ENCODE peak calls at places on chromosomes 12 and 14, in six cellular contexts. I is HCT116, Y is HepG2, L is GM12878, T is H1, X is K562. H is an unnamed sample.

GRCh38 chr14:68911594-68912227 is 67.4 kb downstream of the ACTN1 start:
- DNase-seq in X (peak; percentile 87), Y (peak; percentile 74), L (no peak), T (peak; percentile 91), I (peak; percentile 54), H (peak; percentile 59)

GRCh38 chr14:76467843-76468242 is 91.9 kb downstream of the ESRRB start:
- DNase-seq in L (no peak), I (no peak), X (no peak), Y (no peak), T (no peak), H (no peak)

GRCh38 chr12:108613548-108613947 is 15.7 kb upstream of the TMEM119 start:
- DNase-seq in X (no peak), Y (no peak), I (no peak), L (no peak), T (no peak), H (no peak)

GRCh38 chr12:79360269-79360668 is 330.5 kb downstream of the PAWR start:
- DNase-seq in I (no peak), T (no peak), Y (no peak), X (no peak), L (no peak), H (no peak)

GRCh38 chr14:33996450-33996849 is 45.6 kb upstream of the EGLN3 start:
- DNase-seq in X (no peak), T (no peak), Y (no peak), I (no peak), L (no peak), H (no peak)

GRCh38 chr12:5247144-5247543 is 184.8 kb upstream of the NTF3 start:
- DNase-seq in Y (no peak), X (no peak), T (no peak), I (no peak), L (no peak), H (no peak)

GRCh38 chr14:31926652-31927347 is 150.3 kb upstream of the ARHGAP5 start:
- DNase-seq in I (no peak), L (no peak), X (no peak), T (no peak), Y (peak; percentile 46), H (no peak)

GRCh38 chr12:47360771-47361388 is 281.1 kb upstream of the AMIGO2 start:
- DNase-seq in T (no peak), L (no peak), X (peak; percentile 44), I (no peak), Y (no peak), H (no peak)

GRCh38 chr14:72401632-72402428 is 469.6 kb downstream of the RGS6 start:
- DNase-seq in T (no peak), Y (no peak), I (no peak), L (no peak), X (no peak), H (no peak)

GRCh38 chr12:132178801-132179401 is 34.6 kb downstream of the NOC4L start:
- DNase-seq in T (no peak), Y (no peak), L (no peak), X (no peak), I (no peak), H (no peak)

GRCh38 chr14:104559769-104560585 is 19.6 kb upstream of the C14orf180 start:
- DNase-seq in X (no peak), T (no peak), L (no peak), Y (no peak), I (no peak), H (no peak)

GRCh38 chr14:33679461-33680225 is 271.2 kb downstream of the EGLN3 start:
- DNase-seq in T (no peak), I (no peak), L (no peak), Y (no peak), X (no peak), H (no peak)

GRCh38 chr12:80624986-80625530 is 82.4 kb upstream of the MYF6 start:
- DNase-seq in I (no peak), X (no peak), L (no peak), T (no peak), Y (no peak), H (no peak)

GRCh38 chr12:46071769-46072624 is 81.6 kb upstream of the SCAF11 start:
- DNase-seq in I (peak; percentile 58), L (peak; percentile 57), X (peak; percentile 62), T (peak; percentile 80), Y (peak; percentile 46), H (peak; percentile 54)

GRCh38 chr12:39354955-39355354 is 88.0 kb downstream of the KIF21A start:
- DNase-seq in L (no peak), I (no peak), Y (no peak), X (peak; percentile 17), T (no peak), H (no peak)

GRCh38 chr12:82383930-82384513 is 25.7 kb downstream of the METTL25 start:
- DNase-seq in T (no peak), Y (no peak), I (no peak), X (no peak), L (no peak), H (no peak)

GRCh38 chr12:102300824-102301461 is 103.3 kb upstream of the PMCH start:
- DNase-seq in X (peak; percentile 57), Y (peak; percentile 49), T (no peak), I (peak; percentile 53), L (peak; percentile 61), H (peak; percentile 56)

GRCh38 chr12:58584885-58585284 is 335.4 kb downstream of the LRIG3 start:
- DNase-seq in Y (no peak), I (no peak), T (no peak), X (no peak), L (no peak), H (no peak)
- TF ChIP-seq ZNF274 in Y (no peak), I (no peak), T (no peak), X (no peak), L (no peak), H (no peak)

GRCh38 chr12:3492868-3493224 is 1.8 kb downstream of the PRMT8 start:
- DNase-seq in I (no peak), X (no peak), L (no peak), Y (no peak), T (no peak), H (no peak)

GRCh38 chr12:3490848-3491382 is at the start of gene PRMT8:
- DNase-seq in L (no peak), X (no peak), Y (no peak), T (peak; percentile 76), I (no peak), H (no peak)

GRCh38 chr12:3496964-3497363 is 6.0 kb downstream of the PRMT8 start:
- DNase-seq in I (peak; percentile 16), X (no peak), L (no peak), T (no peak), Y (peak; percentile 12), H (no peak)

GRCh38 chr12:3491938-3492867 is 1.2 kb downstream of the PRMT8 start:
- DNase-seq in I (no peak), T (peak; percentile 86), X (peak; percentile 64), L (no peak), Y (peak; percentile 2), H (peak; percentile 96)

DNA sequence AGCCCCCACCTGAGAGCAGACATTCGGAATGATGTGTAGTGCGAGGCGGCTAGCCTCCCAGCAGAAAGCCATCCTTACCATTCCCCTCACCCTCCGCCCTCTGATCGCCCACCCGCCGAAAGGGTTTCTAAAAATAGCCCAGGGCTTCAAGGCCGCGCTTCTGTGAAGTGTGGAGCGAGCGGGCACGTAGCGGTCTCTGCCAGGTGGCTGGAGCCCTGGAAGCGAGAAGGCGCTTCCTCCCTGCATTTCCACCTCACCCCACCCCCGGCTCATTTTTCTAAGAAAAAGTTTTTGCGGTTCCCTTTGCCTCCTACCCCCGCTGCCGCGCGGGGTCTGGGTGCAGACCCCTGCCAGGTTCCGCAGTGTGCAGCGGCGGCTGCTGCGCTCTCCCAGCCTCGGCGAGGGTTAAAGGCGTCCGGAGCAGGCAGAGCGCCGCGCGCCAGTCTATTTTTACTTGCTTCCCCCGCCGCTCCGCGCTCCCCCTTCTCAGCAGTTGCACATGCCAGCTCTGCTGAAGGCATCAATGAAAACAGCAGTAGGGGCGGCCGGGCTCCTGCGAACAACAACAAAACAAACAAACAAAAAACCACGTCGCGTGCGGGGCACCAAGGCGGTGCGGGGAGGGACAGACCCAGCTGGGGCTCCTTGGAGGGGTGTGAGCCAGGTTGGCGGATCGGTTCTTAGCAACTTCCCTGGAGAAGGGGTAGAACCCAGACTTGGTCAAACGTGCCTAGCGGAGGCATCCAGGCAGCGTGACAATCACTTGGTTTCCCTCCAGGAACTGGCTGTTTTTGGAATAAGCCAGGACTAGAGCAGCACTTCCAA is 2.4 kb downstream of the PRMT8 start:
- DNase-seq in T (no peak), X (no peak), I (no peak), Y (no peak), L (no peak), H (no peak)
- H3K9ac ChIP-seq in T (no peak overlapping the region), X (no peak overlapping the region), I (no peak overlapping the region), Y (no peak overlapping the region), L (no peak overlapping the region), H (peak overlapping the region; percentile 45)

GRCh38 chr12:122545855-122546254 is 18.8 kb downstream of the KNTC1 start:
- DNase-seq in T (no peak), L (no peak), Y (no peak), I (no peak), X (no peak), H (no peak)
- TF ChIP-seq ZNF274 in T (no peak), L (no peak), Y (no peak), I (no peak), X (no peak), H (no peak)

DNA sequence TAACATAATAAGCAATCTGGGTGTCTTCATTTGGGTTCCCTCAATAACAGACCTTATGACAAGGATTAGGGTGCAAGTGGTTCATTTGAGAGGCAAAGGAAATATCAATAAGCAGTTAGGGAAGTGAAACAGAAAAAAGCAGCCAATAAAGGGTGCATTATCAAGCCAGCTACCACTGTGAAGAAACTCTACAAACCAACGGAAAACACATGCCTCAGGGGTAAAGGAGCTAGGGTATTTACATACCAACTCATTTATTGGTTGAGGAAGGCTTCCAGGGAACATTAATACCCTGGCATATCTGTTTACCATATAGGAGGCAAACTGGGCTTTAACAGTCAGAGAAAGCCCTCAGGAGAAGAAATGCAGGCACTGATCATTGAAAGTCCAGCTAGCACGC is 22.7 kb upstream of the IFNG-AS1 start:
- DNase-seq in I (no peak), T (no peak), Y (no peak), L (no peak), X (no peak), H (no peak)
- H3K9ac ChIP-seq in I (no peak overlapping the region), T (no peak overlapping the region), Y (no peak overlapping the region), L (no peak overlapping the region), X (no peak overlapping the region), H (no peak overlapping the region)

DNA sequence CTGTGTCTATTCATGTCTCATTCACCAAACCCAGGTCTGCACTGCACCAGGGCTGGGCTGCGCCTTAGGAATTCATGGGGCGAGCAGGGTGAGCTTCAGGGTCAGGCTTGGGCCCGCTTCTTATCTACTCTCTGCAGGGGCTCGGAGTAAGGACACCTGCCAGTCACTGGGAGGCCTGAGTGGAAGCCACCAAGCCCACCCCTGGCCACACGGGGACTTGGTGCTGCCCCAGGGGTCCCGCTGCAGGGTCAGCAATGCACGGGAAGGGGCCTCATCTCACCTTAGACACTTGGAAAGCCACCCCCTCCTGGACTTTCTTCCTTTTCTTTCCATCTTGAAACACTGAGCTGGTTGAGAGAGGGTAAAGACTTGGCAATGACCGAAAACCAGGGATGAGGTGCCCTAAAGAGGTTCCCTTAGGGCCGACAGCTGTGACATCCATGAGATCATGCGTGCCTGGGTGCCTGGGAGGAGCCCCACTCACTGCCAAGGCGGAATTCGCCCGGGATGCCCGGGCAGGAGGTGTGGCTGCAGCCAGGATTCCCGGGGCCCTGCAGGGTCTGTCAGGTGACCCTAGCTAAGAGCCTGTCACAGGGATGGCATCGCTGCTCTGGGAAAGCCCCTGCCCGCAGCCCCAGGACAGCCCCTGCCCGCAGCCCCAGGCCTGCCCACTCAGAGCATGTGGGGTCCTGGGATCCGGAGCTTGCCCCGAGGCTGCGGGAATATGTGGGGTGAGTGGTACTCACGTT is 45.5 kb upstream of the EML1 start:
- DNase-seq in T (no peak), X (no peak), Y (no peak), L (no peak), I (no peak), H (no peak)
- TF ChIP-seq ZNF274 in T (no peak), X (no peak), Y (no peak), L (no peak), I (no peak), H (no peak)

GRCh38 chr12:57216014-57216891 is at the start of gene NXPH4:
- DNase-seq in X (peak; percentile 86), I (no peak), L (no peak), T (peak; percentile 84), Y (no peak), H (no peak)
- H3K9ac ChIP-seq in X (no peak within 1 kb of the TSS), I (peak within 1 kb of the TSS; percentile 69), L (no peak within 1 kb of the TSS), T (no peak within 1 kb of the TSS), Y (no peak within 1 kb of the TSS), H (peak within 1 kb of the TSS; percentile 75)

H was measured in NT2/D1.